ENCODE peak calls at places on chromosomes 16 and 17, in four cellular contexts. C, R, U and K are unnamed samples.

GRCh38 chr16:72455743-72456659 is 284.0 kb upstream of the PMFBP1 start:
- DNase-seq in C (no peak), R (no peak), U (no peak), K (no peak)

GRCh38 chr17:40355123-40355803 is 9.3 kb downstream of the GJD3 start:
- DNase-seq in C (no peak), R (peak; percentile 61), U (no peak), K (peak; percentile 87)

GRCh38 chr16:70018254-70018653 is 67.1 kb downstream of the CLEC18A start:
- DNase-seq in C (no peak), R (peak; percentile 30), U (no peak), K (no peak)

GRCh38 chr16:11396241-11397048 is 51.2 kb downstream of the RMI2 start:
- DNase-seq in C (peak; percentile 21), R (peak; percentile 63), U (no peak), K (peak; percentile 87)

GRCh38 chr16:47584464-47585225 is 123.5 kb downstream of the PHKB start:
- DNase-seq in C (no peak), R (no peak), U (no peak), K (no peak)

GRCh38 chr16:50213939-50214519 is 52.3 kb upstream of the ADCY7 start:
- DNase-seq in C (no peak), R (peak; percentile 62), U (no peak), K (no peak)

GRCh38 chr17:63760771-63761539 is 12.4 kb downstream of the CCDC47 start:
- DNase-seq in C (no peak), R (peak; percentile 21), U (no peak), K (no peak)

GRCh38 chr16:90032664-90033346 is 13.5 kb upstream of the DBNDD1 start:
- DNase-seq in C (no peak), R (peak; percentile 71), U (no peak), K (no peak)

GRCh38 chr17:55166506-55166905 is 98.3 kb upstream of the HLF start:
- DNase-seq in C (no peak), R (no peak), U (no peak), K (no peak)

GRCh38 chr16:30771726-30772125 is 9.6 kb downstream of the RNF40 start:
- DNase-seq in C (no peak), R (no peak), U (no peak), K (no peak)

GRCh38 chr16:81597079-81597658 is 152.6 kb downstream of the CMIP start:
- DNase-seq in C (no peak), R (no peak), U (no peak), K (no peak)

GRCh38 chr17:7782237-7782636 is 51.8 kb upstream of the KDM6B start:
- DNase-seq in C (no peak), R (peak; percentile 62), U (no peak), K (no peak)

GRCh38 chr17:40320771-40321501 is 12.0 kb downstream of the RARA start:
- DNase-seq in C (no peak), R (no peak), U (no peak), K (no peak)

GRCh38 chr17:56174421-56174820 is 21.1 kb downstream of the ANKFN1 start:
- DNase-seq in C (no peak), R (peak; percentile 36), U (peak; percentile 57), K (no peak)

GRCh38 chr16:48291303-48291702 is 44.0 kb upstream of the ABCC11 start:
- DNase-seq in C (no peak), R (no peak), U (no peak), K (no peak)

GRCh38 chr16:21626659-21627277 is 25.6 kb downstream of the IGSF6 start:
- DNase-seq in C (no peak), R (peak; percentile 98), U (no peak), K (no peak)

GRCh38 chr16:3577302-3577752 is at the start of gene NLRC3:
- DNase-seq in C (no peak), R (no peak), U (no peak), K (no peak)

GRCh38 chr17:2989855-2990254 is 73.6 kb downstream of the OR1D5 start:
- DNase-seq in C (no peak), R (no peak), U (no peak), K (no peak)

GRCh38 chr16:84699712-84700517 is at the start of gene USP10:
- DNase-seq in C (peak; percentile 24), R (peak; percentile 56), U (no peak), K (peak; percentile 78)

GRCh38 chr17:4739122-4740024 is at the start of the genes CXCL16 and ZMYND15:
- DNase-seq in C (no peak), R (peak; percentile 26), U (no peak), K (peak; percentile 51)

GRCh38 chr17:16989953-16990860 is 18.3 kb upstream of the TNFRSF13B start:
- DNase-seq in C (no peak), R (peak; percentile 35), U (no peak), K (no peak)

GRCh38 chr17:30996481-30996880 is 25.6 kb downstream of the RNF135 start:
- DNase-seq in C (no peak), R (no peak), U (no peak), K (no peak)

GRCh38 chr17:81169870-81170309 is 3.9 kb upstream of the AATK start:
- DNase-seq in C (no peak), R (no peak), U (no peak), K (no peak)

GRCh38 chr17:50832267-50833227 is 2.8 kb upstream of the WFIKKN2 start:
- DNase-seq in C (no peak), R (no peak), U (no peak), K (no peak)

GRCh38 chr17:50689251-50689650 is 18.5 kb downstream of the ANKRD40 start:
- DNase-seq in C (no peak), R (peak; percentile 91), U (no peak), K (no peak)

GRCh38 chr16:68264128-68265077 is at the start of gene SLC7A6:
- DNase-seq in C (no peak), R (peak; percentile 64), U (peak; percentile 93), K (peak; percentile 59)

GRCh38 chr17:5821057-5821456 is 236.7 kb upstream of the NLRP1 start:
- DNase-seq in C (no peak), R (no peak), U (peak; percentile 72), K (no peak)

GRCh38 chr17:27620721-27621120 is 10.3 kb upstream of the LGALS9 start:
- DNase-seq in C (no peak), R (no peak), U (no peak), K (no peak)

GRCh38 chr16:85750827-85751641 is at the start of gene C16orf74:
- DNase-seq in C (no peak), R (no peak), U (no peak), K (no peak)

GRCh38 chr17:80471922-80472321 is 4.5 kb downstream of the NPTX1 start:
- DNase-seq in C (no peak), R (no peak), U (no peak), K (no peak)

GRCh38 chr17:45325810-45326209 is 9.0 kb upstream of the MAP3K14 start:
- DNase-seq in C (no peak), R (no peak), U (no peak), K (no peak)

GRCh38 chr17:5364156-5364555 is 55.3 kb downstream of the NUP88 start:
- DNase-seq in C (no peak), R (peak; percentile 78), U (no peak), K (no peak)

GRCh38 chr16:68086336-68086821 is 1.2 kb downstream of the NFATC3 start:
- DNase-seq in C (no peak), R (peak; percentile 60), U (no peak), K (no peak)

GRCh38 chr16:10749680-10750035 is 6.0 kb downstream of the NUBP1 start:
- DNase-seq in C (no peak), R (peak; percentile 52), U (no peak), K (no peak)

GRCh38 chr17:17877548-17878358 is 41.0 kb upstream of the SREBF1 start:
- DNase-seq in C (peak; percentile 71), R (peak; percentile 85), U (no peak), K (no peak)

GRCh38 chr17:60165976-60166375 is 16.2 kb downstream of the CA4 start:
- DNase-seq in C (no peak), R (no peak), U (no peak), K (no peak)

GRCh38 chr16:2150418-2151187 is 2.2 kb downstream of the RAB26 start:
- DNase-seq in C (no peak), R (peak; percentile 73), U (no peak), K (no peak)
- TF ChIP-seq CTCF in C (no peak), R (no peak), U (no peak), K (no peak)

DNA sequence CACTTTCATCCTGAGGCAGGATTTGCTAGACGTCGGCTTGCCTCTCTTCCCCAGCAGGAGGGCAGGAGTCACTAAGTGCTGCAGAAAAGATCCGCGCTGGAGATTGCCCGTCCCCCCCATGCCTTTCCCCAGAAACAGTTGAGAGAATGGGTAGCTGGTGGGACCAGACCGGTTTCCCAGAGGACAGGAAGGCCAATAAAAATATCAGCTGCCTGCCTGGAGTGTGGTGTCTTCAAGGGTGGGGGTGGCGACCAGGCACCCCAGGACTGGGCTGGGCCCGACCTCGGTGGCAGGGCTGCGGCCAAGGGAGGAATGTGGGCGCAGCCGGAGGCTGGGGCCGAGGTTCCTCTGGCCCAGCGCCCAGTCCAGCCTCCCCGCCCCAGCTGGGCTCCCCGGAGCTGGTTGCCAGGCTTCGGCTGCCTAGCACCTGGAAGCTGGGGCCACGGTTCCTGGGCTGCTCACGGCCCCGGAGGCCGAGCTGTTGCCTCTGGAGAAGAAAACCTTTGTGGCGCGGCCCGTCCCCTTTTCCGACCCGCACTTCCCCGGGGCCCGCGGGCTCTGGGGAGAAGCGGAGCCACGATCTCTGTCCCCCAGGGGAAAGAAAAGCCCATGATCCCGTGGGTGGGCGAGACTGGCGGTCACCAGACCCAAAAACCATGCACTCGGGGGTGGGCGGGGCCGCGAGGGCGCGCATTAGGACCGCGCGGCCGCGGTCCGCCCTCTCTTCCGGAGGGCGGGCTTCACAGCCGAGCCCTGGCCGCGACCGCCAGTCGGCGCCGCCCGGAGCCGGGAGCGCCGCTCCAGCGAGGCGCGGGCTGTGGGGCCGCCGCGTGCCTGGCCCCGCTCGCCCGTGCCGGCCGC is at the start of gene TRAF4:
- DNase-seq in C (no peak), R (peak; percentile 79), U (no peak), K (peak; percentile 70)
- TF ChIP-seq CTCF in C (no peak), R (no peak), U (peak; percentile 35), K (no peak)

GRCh38 chr17:42159796-42160551 is 5.2 kb upstream of the RAB5C start:
- DNase-seq in C (no peak), R (no peak), U (no peak), K (no peak)

GRCh38 chr17:42165751-42166150 is 11.0 kb upstream of the RAB5C start:
- DNase-seq in C (no peak), R (no peak), U (no peak), K (no peak)

GRCh38 chr17:42163696-42164407 is 9.1 kb upstream of the RAB5C start:
- DNase-seq in C (no peak), R (no peak), U (no peak), K (no peak)

GRCh38 chr17:42166196-42166763 is 11.5 kb upstream of the RAB5C start:
- DNase-seq in C (no peak), R (no peak), U (no peak), K (no peak)

GRCh38 chr17:42163113-42163512 is 8.3 kb upstream of the RAB5C start:
- DNase-seq in C (no peak), R (no peak), U (no peak), K (no peak)
- TF ChIP-seq CTCF in C (no peak), R (peak; percentile 38), U (peak; percentile 9), K (peak; percentile 46)

GRCh38 chr16:56269824-56270684 is 78.8 kb downstream of the GNAO1 start:
- DNase-seq in C (no peak), R (peak; percentile 11), U (no peak), K (no peak)
- TF ChIP-seq CTCF in C (peak; percentile 19), R (no peak), U (peak; percentile 37), K (no peak)

GRCh38 chr17:77148959-77149510 is 8.3 kb downstream of the SEC14L1 start:
- DNase-seq in C (no peak), R (no peak), U (no peak), K (no peak)
- TF ChIP-seq CTCF in C (no peak), R (no peak), U (no peak), K (no peak)

GRCh38 chr17:781920-782731 is at the start of the genes GLOD4 and MRM3:
- DNase-seq in C (peak; percentile 81), R (peak; percentile 84), U (peak; percentile 98), K (peak; percentile 93)
- TF ChIP-seq CTCF in C (peak; percentile 26), R (no peak), U (peak; percentile 11), K (peak; percentile 42)